ENCODE peak calls at places on chromosomes 1 and 21, in four cellular contexts. C, L, H and Z are unnamed samples.

GRCh38 chr21:14121719-14122118 is 89.0 kb downstream of the LIPI start:
- DNase-seq in C (no peak), L (no peak), H (no peak), Z (peak; percentile 29)

GRCh38 chr1:224929335-224930237 is at the start of gene DNAH14:
- DNase-seq in C (peak; percentile 73), L (peak; percentile 67), H (peak; percentile 35), Z (peak; percentile 18)

GRCh38 chr1:93519196-93519825 is 71.4 kb downstream of the FNBP1L start:
- DNase-seq in C (peak; percentile 12), L (no peak), H (no peak), Z (no peak)

GRCh38 chr1:71196685-71197084 is 115.8 kb upstream of the ZRANB2 start:
- DNase-seq in C (peak; percentile 31), L (no peak), H (no peak), Z (no peak)

GRCh38 chr1:228141871-228142615 is 2.0 kb downstream of the GUK1 start:
- DNase-seq in C (peak; percentile 81), L (peak; percentile 68), H (no peak), Z (peak; percentile 95)

GRCh38 chr1:31765041-31765467 is 914 bp upstream of the ADGRB2 start:
- DNase-seq in C (no peak), L (no peak), H (no peak), Z (peak; percentile 53)

GRCh38 chr1:159879136-159879535 is 16.7 kb upstream of the VSIG8 start:
- DNase-seq in C (no peak), L (no peak), H (no peak), Z (no peak)

GRCh38 chr1:215710340-215710971 is 143.4 kb downstream of the KCTD3 start:
- DNase-seq in C (peak; percentile 60), L (no peak), H (no peak), Z (peak; percentile 66)

GRCh38 chr21:38297193-38297592 is 40.4 kb downstream of the KCNJ15 start:
- DNase-seq in C (peak; percentile 88), L (no peak), H (no peak), Z (no peak)

GRCh38 chr21:37631319-37632117 is 264.9 kb downstream of the DYRK1A start:
- DNase-seq in C (no peak), L (no peak), H (peak; percentile 18), Z (no peak)

GRCh38 chr1:108560430-108561144 is 687 bp downstream of the EEIG2 start:
- DNase-seq in C (peak; percentile 53), L (peak; percentile 75), H (no peak), Z (peak; percentile 59)

GRCh38 chr1:58156124-58156468 is 390.4 kb downstream of the OMA1 start:
- DNase-seq in C (no peak), L (no peak), H (no peak), Z (no peak)

GRCh38 chr1:84690397-84691138 is at the start of gene SSX2IP:
- DNase-seq in C (peak; percentile 92), L (peak; percentile 98), H (peak; percentile 79), Z (peak; percentile 96)

GRCh38 chr1:235736263-235736662 is 86.7 kb upstream of the GNG4 start:
- DNase-seq in C (no peak), L (no peak), H (no peak), Z (no peak)

GRCh38 chr1:184021666-184022198 is 15.8 kb downstream of the COLGALT2 start:
- DNase-seq in C (no peak), L (no peak), H (no peak), Z (no peak)

GRCh38 chr1:213605732-213606131 is 382.0 kb upstream of the PROX1 start:
- DNase-seq in C (no peak), L (no peak), H (no peak), Z (peak; percentile 22)

GRCh38 chr1:54357967-54358366 is 48.2 kb downstream of the SSBP3 start:
- DNase-seq in C (no peak), L (no peak), H (no peak), Z (no peak)

GRCh38 chr1:54354899-54355298 is 51.3 kb downstream of the SSBP3 start:
- DNase-seq in C (no peak), L (no peak), H (no peak), Z (no peak)

GRCh38 chr1:54356680-54357147 is 49.5 kb downstream of the SSBP3 start:
- DNase-seq in C (no peak), L (no peak), H (no peak), Z (no peak)

GRCh38 chr1:54353959-54354358 is 52.2 kb downstream of the SSBP3 start:
- DNase-seq in C (no peak), L (no peak), H (no peak), Z (no peak)

GRCh38 chr1:54355931-54356679 is 50.1 kb downstream of the SSBP3 start:
- DNase-seq in C (no peak), L (no peak), H (no peak), Z (peak; percentile 26)
- H3K4me3 ChIP-seq in C (no peak overlapping the region), L (peak overlapping the region; percentile 18), H (no peak overlapping the region), Z (no peak overlapping the region)

DNA sequence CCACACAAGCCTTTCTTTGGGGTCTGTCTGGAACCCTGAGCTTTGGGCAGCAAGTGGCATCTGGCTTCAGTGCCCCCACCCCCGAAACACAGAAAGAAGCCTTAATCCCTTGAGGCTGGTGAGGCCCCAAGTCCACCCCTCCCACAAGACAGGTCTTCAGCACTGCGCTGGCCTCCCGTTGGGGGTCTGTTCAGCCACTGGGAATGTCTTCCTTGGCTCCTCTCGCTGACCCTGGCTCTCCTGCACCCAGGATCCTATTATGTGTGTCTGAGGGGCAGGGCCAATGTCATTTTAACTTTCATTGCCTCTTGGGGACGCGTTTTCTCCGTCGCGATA is 26.9 kb downstream of the ATP8B2 start:
- DNase-seq in C (no peak), L (no peak), H (no peak), Z (no peak)
- H3K4me3 ChIP-seq in C (peak overlapping the region; percentile 51), L (peak overlapping the region; percentile 47), H (no peak overlapping the region), Z (no peak overlapping the region)

GRCh38 chr1:151011154-151011850 is 3.1 kb downstream of the PRUNE1 start:
- DNase-seq in C (no peak), L (no peak), H (no peak), Z (peak; percentile 57)

GRCh38 chr1:151009674-151010345 is 1.6 kb downstream of the PRUNE1 start:
- DNase-seq in C (no peak), L (no peak), H (no peak), Z (no peak)

GRCh38 chr1:151010346-151010726 is 2.1 kb downstream of the PRUNE1 start:
- DNase-seq in C (no peak), L (no peak), H (no peak), Z (no peak)

GRCh38 chr1:151012684-151013471 is 4.6 kb downstream of the PRUNE1 start:
- DNase-seq in C (no peak), L (no peak), H (no peak), Z (no peak)

DNA sequence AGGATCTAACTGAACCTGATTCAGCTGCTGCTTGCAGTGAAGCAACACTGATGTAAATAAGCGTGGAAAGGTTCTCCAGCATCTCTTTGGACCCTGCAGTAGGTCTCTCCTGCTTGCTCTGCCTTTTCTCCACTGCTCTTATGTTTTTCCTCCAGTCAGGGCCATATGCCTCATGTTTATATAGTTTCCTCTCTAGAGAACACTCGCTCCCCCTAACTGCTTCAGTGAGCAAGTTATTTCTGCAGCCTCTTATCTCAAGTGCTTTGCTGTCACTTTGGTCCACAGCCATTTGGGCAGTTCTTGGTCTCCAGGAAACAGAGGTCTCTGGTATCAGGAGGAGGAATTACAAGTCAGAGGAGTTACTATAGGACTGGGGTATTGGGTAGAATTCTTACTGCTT is 5.3 kb downstream of the PRUNE1 start:
- DNase-seq in C (no peak), L (no peak), H (no peak), Z (no peak)
- H3K4me3 ChIP-seq in C (no peak overlapping the region), L (no peak overlapping the region), H (no peak overlapping the region), Z (no peak overlapping the region)

DNA sequence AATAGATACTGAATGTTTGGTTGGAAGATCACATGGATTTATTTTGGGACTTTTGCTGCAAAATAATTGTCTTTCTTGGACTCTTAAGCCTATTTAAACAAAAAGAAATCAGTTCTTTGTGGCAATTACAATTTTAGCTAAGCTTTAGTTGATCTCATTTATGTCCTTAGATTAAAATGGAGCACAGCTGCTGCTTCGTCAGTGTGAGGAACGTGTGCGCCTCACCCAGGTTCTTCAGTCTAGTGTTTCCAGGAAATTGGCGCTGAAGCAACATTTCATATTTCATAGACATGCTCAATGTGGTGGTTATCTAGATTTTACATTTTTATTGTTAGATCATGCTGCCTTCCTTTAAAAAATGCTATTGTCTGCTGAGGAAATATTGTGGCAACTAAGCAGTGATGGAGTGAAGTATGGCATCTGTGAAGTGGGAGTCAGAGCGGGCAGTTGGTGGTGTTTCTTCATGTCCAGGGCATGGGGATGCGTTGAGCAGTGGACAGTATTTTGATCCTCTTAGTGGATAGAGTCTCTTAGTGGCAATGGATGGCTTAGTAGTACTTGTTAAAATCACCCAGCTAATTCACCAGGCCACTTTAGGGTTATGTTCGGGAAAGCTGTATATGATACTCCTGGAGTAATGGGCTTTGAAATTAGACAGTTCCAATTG is 5.6 kb downstream of the DDI2 start:
- DNase-seq in C (no peak), L (no peak), H (no peak), Z (no peak)
- H3K4me3 ChIP-seq in C (no peak overlapping the region), L (no peak overlapping the region), H (no peak overlapping the region), Z (no peak overlapping the region)